ENCODE peak calls at places on chromosomes 4 and X, in ten cellular contexts. One of them, this sample, is unnamed.

GRCh38 chr4:76655566-76656479 is 220.8 kb downstream of the SHROOM3 start:
- DNase-seq in activated naive CD4-positive, alpha-beta T cell: no peak
- DNase-seq in WTC11: no peak
- DNase-seq in tibial artery: no peak
- DNase-seq in GM03348: no peak
- DNase-seq in stomach: no peak
- DNase-seq in heart right ventricle: no peak
- DNase-seq in activated CD4-positive, alpha-beta T cell treated with anti-CD3 and anti-CD28 coated beads, Interleukin-2, amount 50 U/mL, for 1 hour: no peak
- DNase-seq in OCI-M1: no peak
- DNase-seq in left cardiac atrium: no peak
- DNase-seq in this sample: no peak

GRCh38 chr4:185209031-185209851 is at the start of gene SNX25:
- DNase-seq in activated naive CD4-positive, alpha-beta T cell: peak; percentile 59
- DNase-seq in WTC11: peak; percentile 87
- DNase-seq in tibial artery: peak; percentile 77
- DNase-seq in GM03348: peak; percentile 90
- DNase-seq in stomach: peak; percentile 89
- DNase-seq in heart right ventricle: peak; percentile 90
- DNase-seq in activated CD4-positive, alpha-beta T cell treated with anti-CD3 and anti-CD28 coated beads, Interleukin-2, amount 50 U/mL, for 1 hour: peak; percentile 81
- DNase-seq in OCI-M1: peak; percentile 88
- DNase-seq in left cardiac atrium: peak; percentile 92
- DNase-seq in this sample: peak; percentile 86

GRCh38 chr4:93187892-93188291 is 640.7 kb upstream of the ATOH1 start:
- DNase-seq in activated naive CD4-positive, alpha-beta T cell: no peak
- DNase-seq in WTC11: no peak
- DNase-seq in tibial artery: no peak
- DNase-seq in GM03348: no peak
- DNase-seq in stomach: no peak
- DNase-seq in heart right ventricle: no peak
- DNase-seq in activated CD4-positive, alpha-beta T cell treated with anti-CD3 and anti-CD28 coated beads, Interleukin-2, amount 50 U/mL, for 1 hour: no peak
- DNase-seq in OCI-M1: no peak
- DNase-seq in left cardiac atrium: no peak
- DNase-seq in this sample: no peak

GRCh38 chrX:12013220-12013619 is 125.1 kb upstream of the FRMPD4 start:
- DNase-seq in activated naive CD4-positive, alpha-beta T cell: no peak
- DNase-seq in WTC11: no peak
- DNase-seq in tibial artery: no peak
- DNase-seq in GM03348: peak; percentile 7
- DNase-seq in stomach: no peak
- DNase-seq in heart right ventricle: no peak
- DNase-seq in activated CD4-positive, alpha-beta T cell treated with anti-CD3 and anti-CD28 coated beads, Interleukin-2, amount 50 U/mL, for 1 hour: no peak
- DNase-seq in OCI-M1: no peak
- DNase-seq in left cardiac atrium: no peak
- DNase-seq in this sample: no peak

GRCh38 chrX:134936542-134936941 is 54.2 kb upstream of the SMIM10 start:
- DNase-seq in activated naive CD4-positive, alpha-beta T cell: no peak
- DNase-seq in WTC11: no peak
- DNase-seq in tibial artery: no peak
- DNase-seq in GM03348: peak; percentile 42
- DNase-seq in stomach: no peak
- DNase-seq in heart right ventricle: no peak
- DNase-seq in activated CD4-positive, alpha-beta T cell treated with anti-CD3 and anti-CD28 coated beads, Interleukin-2, amount 50 U/mL, for 1 hour: no peak
- DNase-seq in OCI-M1: no peak
- DNase-seq in left cardiac atrium: no peak
- DNase-seq in this sample: no peak

GRCh38 chr4:81472249-81473085 is 760 bp upstream of the RASGEF1B start:
- DNase-seq in activated naive CD4-positive, alpha-beta T cell: no peak
- DNase-seq in WTC11: peak; percentile 21
- DNase-seq in tibial artery: peak; percentile 43
- DNase-seq in GM03348: peak; percentile 41
- DNase-seq in stomach: peak; percentile 35
- DNase-seq in heart right ventricle: no peak
- DNase-seq in activated CD4-positive, alpha-beta T cell treated with anti-CD3 and anti-CD28 coated beads, Interleukin-2, amount 50 U/mL, for 1 hour: peak; percentile 53
- DNase-seq in OCI-M1: peak; percentile 87
- DNase-seq in left cardiac atrium: peak; percentile 36
- DNase-seq in this sample: no peak

GRCh38 chr4:113293043-113293560 is 243.6 kb downstream of the ANK2 start:
- DNase-seq in activated naive CD4-positive, alpha-beta T cell: no peak
- DNase-seq in WTC11: no peak
- DNase-seq in tibial artery: no peak
- DNase-seq in GM03348: peak; percentile 62
- DNase-seq in stomach: no peak
- DNase-seq in heart right ventricle: no peak
- DNase-seq in activated CD4-positive, alpha-beta T cell treated with anti-CD3 and anti-CD28 coated beads, Interleukin-2, amount 50 U/mL, for 1 hour: no peak
- DNase-seq in OCI-M1: no peak
- DNase-seq in left cardiac atrium: peak; percentile 21
- DNase-seq in this sample: peak; percentile 63

GRCh38 chr4:66430856-66431255 is 760.6 kb upstream of the EPHA5 start:
- DNase-seq in activated naive CD4-positive, alpha-beta T cell: no peak
- DNase-seq in WTC11: no peak
- DNase-seq in tibial artery: no peak
- DNase-seq in GM03348: peak; percentile 7
- DNase-seq in stomach: no peak
- DNase-seq in heart right ventricle: no peak
- DNase-seq in activated CD4-positive, alpha-beta T cell treated with anti-CD3 and anti-CD28 coated beads, Interleukin-2, amount 50 U/mL, for 1 hour: no peak
- DNase-seq in OCI-M1: peak; percentile 57
- DNase-seq in left cardiac atrium: no peak
- DNase-seq in this sample: no peak

GRCh38 chrX:18617351-18617750 is 54.6 kb downstream of the RS1 start:
- DNase-seq in activated naive CD4-positive, alpha-beta T cell: no peak
- DNase-seq in WTC11: no peak
- DNase-seq in tibial artery: no peak
- DNase-seq in GM03348: peak; percentile 32
- DNase-seq in stomach: no peak
- DNase-seq in heart right ventricle: no peak
- DNase-seq in activated CD4-positive, alpha-beta T cell treated with anti-CD3 and anti-CD28 coated beads, Interleukin-2, amount 50 U/mL, for 1 hour: no peak
- DNase-seq in OCI-M1: no peak
- DNase-seq in left cardiac atrium: no peak
- DNase-seq in this sample: no peak

GRCh38 chr4:82774711-82775171 is 23.9 kb downstream of the SCD5 start:
- DNase-seq in activated naive CD4-positive, alpha-beta T cell: no peak
- DNase-seq in WTC11: no peak
- DNase-seq in tibial artery: no peak
- DNase-seq in GM03348: peak; percentile 69
- DNase-seq in stomach: no peak
- DNase-seq in heart right ventricle: no peak
- DNase-seq in activated CD4-positive, alpha-beta T cell treated with anti-CD3 and anti-CD28 coated beads, Interleukin-2, amount 50 U/mL, for 1 hour: no peak
- DNase-seq in OCI-M1: no peak
- DNase-seq in left cardiac atrium: no peak
- DNase-seq in this sample: no peak

GRCh38 chr4:183838987-183839712 is 66.0 kb upstream of the STOX2 start:
- DNase-seq in activated naive CD4-positive, alpha-beta T cell: no peak
- DNase-seq in WTC11: no peak
- DNase-seq in tibial artery: no peak
- DNase-seq in GM03348: peak; percentile 21
- DNase-seq in stomach: no peak
- DNase-seq in heart right ventricle: no peak
- DNase-seq in activated CD4-positive, alpha-beta T cell treated with anti-CD3 and anti-CD28 coated beads, Interleukin-2, amount 50 U/mL, for 1 hour: no peak
- DNase-seq in OCI-M1: peak; percentile 38
- DNase-seq in left cardiac atrium: no peak
- DNase-seq in this sample: peak; percentile 51

GRCh38 chr4:113147498-113148231 is 98.2 kb downstream of the ANK2 start:
- DNase-seq in activated naive CD4-positive, alpha-beta T cell: no peak
- DNase-seq in WTC11: no peak
- DNase-seq in tibial artery: no peak
- DNase-seq in GM03348: no peak
- DNase-seq in stomach: no peak
- DNase-seq in heart right ventricle: no peak
- DNase-seq in activated CD4-positive, alpha-beta T cell treated with anti-CD3 and anti-CD28 coated beads, Interleukin-2, amount 50 U/mL, for 1 hour: no peak
- DNase-seq in OCI-M1: peak; percentile 71
- DNase-seq in left cardiac atrium: no peak
- DNase-seq in this sample: no peak

GRCh38 chrX:100999451-100999850 is 29.9 kb downstream of the ARL13A start:
- DNase-seq in activated naive CD4-positive, alpha-beta T cell: no peak
- DNase-seq in WTC11: no peak
- DNase-seq in tibial artery: no peak
- DNase-seq in GM03348: no peak
- DNase-seq in stomach: no peak
- DNase-seq in heart right ventricle: no peak
- DNase-seq in activated CD4-positive, alpha-beta T cell treated with anti-CD3 and anti-CD28 coated beads, Interleukin-2, amount 50 U/mL, for 1 hour: no peak
- DNase-seq in OCI-M1: no peak
- DNase-seq in left cardiac atrium: no peak
- DNase-seq in this sample: no peak

GRCh38 chr4:88138561-88138960 is 19.9 kb downstream of the ABCG2 start:
- DNase-seq in activated naive CD4-positive, alpha-beta T cell: no peak
- DNase-seq in WTC11: no peak
- DNase-seq in tibial artery: no peak
- DNase-seq in GM03348: peak; percentile 57
- DNase-seq in stomach: no peak
- DNase-seq in heart right ventricle: no peak
- DNase-seq in activated CD4-positive, alpha-beta T cell treated with anti-CD3 and anti-CD28 coated beads, Interleukin-2, amount 50 U/mL, for 1 hour: no peak
- DNase-seq in OCI-M1: no peak
- DNase-seq in left cardiac atrium: no peak
- DNase-seq in this sample: no peak

GRCh38 chr4:119284876-119285611 is 36.9 kb downstream of the FABP2 start:
- DNase-seq in activated naive CD4-positive, alpha-beta T cell: no peak
- DNase-seq in WTC11: no peak
- DNase-seq in tibial artery: no peak
- DNase-seq in GM03348: no peak
- DNase-seq in stomach: no peak
- DNase-seq in heart right ventricle: no peak
- DNase-seq in activated CD4-positive, alpha-beta T cell treated with anti-CD3 and anti-CD28 coated beads, Interleukin-2, amount 50 U/mL, for 1 hour: no peak
- DNase-seq in OCI-M1: no peak
- DNase-seq in left cardiac atrium: no peak
- DNase-seq in this sample: no peak

GRCh38 chrX:153457136-153457825 is 11.4 kb upstream of the TREX2 start:
- DNase-seq in activated naive CD4-positive, alpha-beta T cell: no peak
- DNase-seq in WTC11: no peak
- DNase-seq in tibial artery: no peak
- DNase-seq in GM03348: no peak
- DNase-seq in stomach: no peak
- DNase-seq in heart right ventricle: no peak
- DNase-seq in activated CD4-positive, alpha-beta T cell treated with anti-CD3 and anti-CD28 coated beads, Interleukin-2, amount 50 U/mL, for 1 hour: no peak
- DNase-seq in OCI-M1: no peak
- DNase-seq in left cardiac atrium: peak; percentile 5
- DNase-seq in this sample: no peak

GRCh38 chr4:15753786-15754185 is 24.3 kb upstream of the CD38 start:
- DNase-seq in activated naive CD4-positive, alpha-beta T cell: no peak
- DNase-seq in WTC11: no peak
- DNase-seq in tibial artery: no peak
- DNase-seq in GM03348: no peak
- DNase-seq in stomach: no peak
- DNase-seq in heart right ventricle: peak; percentile 81
- DNase-seq in activated CD4-positive, alpha-beta T cell treated with anti-CD3 and anti-CD28 coated beads, Interleukin-2, amount 50 U/mL, for 1 hour: no peak
- DNase-seq in OCI-M1: no peak
- DNase-seq in left cardiac atrium: peak; percentile 72
- DNase-seq in this sample: no peak

GRCh38 chr4:183612329-183613250 is 46.4 kb downstream of the RWDD4 start:
- DNase-seq in activated naive CD4-positive, alpha-beta T cell: no peak
- DNase-seq in WTC11: no peak
- DNase-seq in tibial artery: no peak
- DNase-seq in GM03348: no peak
- DNase-seq in stomach: no peak
- DNase-seq in heart right ventricle: no peak
- DNase-seq in activated CD4-positive, alpha-beta T cell treated with anti-CD3 and anti-CD28 coated beads, Interleukin-2, amount 50 U/mL, for 1 hour: no peak
- DNase-seq in OCI-M1: no peak
- DNase-seq in left cardiac atrium: no peak
- DNase-seq in this sample: no peak

GRCh38 chr4:174358823-174359222 is 75.1 kb downstream of the CEP44 start:
- DNase-seq in activated naive CD4-positive, alpha-beta T cell: no peak
- DNase-seq in WTC11: no peak
- DNase-seq in tibial artery: no peak
- DNase-seq in GM03348: peak; percentile 44
- DNase-seq in stomach: no peak
- DNase-seq in heart right ventricle: no peak
- DNase-seq in activated CD4-positive, alpha-beta T cell treated with anti-CD3 and anti-CD28 coated beads, Interleukin-2, amount 50 U/mL, for 1 hour: no peak
- DNase-seq in OCI-M1: peak; percentile 35
- DNase-seq in left cardiac atrium: no peak
- DNase-seq in this sample: no peak

GRCh38 chrX:46582325-46582724 is 8.8 kb downstream of the CHST7 start:
- DNase-seq in activated naive CD4-positive, alpha-beta T cell: no peak
- DNase-seq in WTC11: no peak
- DNase-seq in tibial artery: no peak
- DNase-seq in GM03348: peak; percentile 39
- DNase-seq in stomach: no peak
- DNase-seq in heart right ventricle: no peak
- DNase-seq in activated CD4-positive, alpha-beta T cell treated with anti-CD3 and anti-CD28 coated beads, Interleukin-2, amount 50 U/mL, for 1 hour: no peak
- DNase-seq in OCI-M1: no peak
- DNase-seq in left cardiac atrium: no peak
- DNase-seq in this sample: no peak

GRCh38 chrX:100973411-100973810 is 3.9 kb downstream of the ARL13A start:
- DNase-seq in activated naive CD4-positive, alpha-beta T cell: no peak
- DNase-seq in WTC11: no peak
- DNase-seq in tibial artery: no peak
- DNase-seq in GM03348: no peak
- DNase-seq in stomach: no peak
- DNase-seq in heart right ventricle: no peak
- DNase-seq in activated CD4-positive, alpha-beta T cell treated with anti-CD3 and anti-CD28 coated beads, Interleukin-2, amount 50 U/mL, for 1 hour: no peak
- DNase-seq in OCI-M1: no peak
- DNase-seq in left cardiac atrium: no peak
- DNase-seq in this sample: no peak

GRCh38 chrX:131762802-131763234 is 218.9 kb downstream of the OR13H1 start:
- DNase-seq in activated naive CD4-positive, alpha-beta T cell: no peak
- DNase-seq in WTC11: no peak
- DNase-seq in tibial artery: no peak
- DNase-seq in GM03348: peak; percentile 10
- DNase-seq in stomach: peak; percentile 48
- DNase-seq in heart right ventricle: no peak
- DNase-seq in activated CD4-positive, alpha-beta T cell treated with anti-CD3 and anti-CD28 coated beads, Interleukin-2, amount 50 U/mL, for 1 hour: no peak
- DNase-seq in OCI-M1: no peak
- DNase-seq in left cardiac atrium: peak; percentile 39
- DNase-seq in this sample: peak; percentile 13

GRCh38 chrX:152220612-152221011 is 82.2 kb upstream of the MAGEA10 start:
- DNase-seq in activated naive CD4-positive, alpha-beta T cell: no peak
- DNase-seq in WTC11: no peak
- DNase-seq in tibial artery: no peak
- DNase-seq in GM03348: no peak
- DNase-seq in stomach: no peak
- DNase-seq in heart right ventricle: no peak
- DNase-seq in activated CD4-positive, alpha-beta T cell treated with anti-CD3 and anti-CD28 coated beads, Interleukin-2, amount 50 U/mL, for 1 hour: no peak
- DNase-seq in OCI-M1: peak; percentile 5
- DNase-seq in left cardiac atrium: no peak
- DNase-seq in this sample: no peak

GRCh38 chr4:29632199-29632598 is 1088.0 kb upstream of the PCDH7 start:
- DNase-seq in activated naive CD4-positive, alpha-beta T cell: no peak
- DNase-seq in WTC11: no peak
- DNase-seq in tibial artery: no peak
- DNase-seq in GM03348: no peak
- DNase-seq in stomach: no peak
- DNase-seq in heart right ventricle: no peak
- DNase-seq in activated CD4-positive, alpha-beta T cell treated with anti-CD3 and anti-CD28 coated beads, Interleukin-2, amount 50 U/mL, for 1 hour: no peak
- DNase-seq in OCI-M1: no peak
- DNase-seq in left cardiac atrium: no peak
- DNase-seq in this sample: no peak

GRCh38 chr4:14771091-14771490 is 231.2 kb upstream of the CPEB2 start:
- DNase-seq in activated naive CD4-positive, alpha-beta T cell: no peak
- DNase-seq in WTC11: no peak
- DNase-seq in tibial artery: no peak
- DNase-seq in GM03348: no peak
- DNase-seq in stomach: no peak
- DNase-seq in heart right ventricle: no peak
- DNase-seq in activated CD4-positive, alpha-beta T cell treated with anti-CD3 and anti-CD28 coated beads, Interleukin-2, amount 50 U/mL, for 1 hour: no peak
- DNase-seq in OCI-M1: no peak
- DNase-seq in left cardiac atrium: no peak
- DNase-seq in this sample: peak; percentile 5

GRCh38 chr4:16217300-16218051 is 8.8 kb downstream of the TAPT1 start:
- DNase-seq in activated naive CD4-positive, alpha-beta T cell: no peak
- DNase-seq in WTC11: no peak
- DNase-seq in tibial artery: no peak
- DNase-seq in GM03348: no peak
- DNase-seq in stomach: no peak
- DNase-seq in heart right ventricle: no peak
- DNase-seq in activated CD4-positive, alpha-beta T cell treated with anti-CD3 and anti-CD28 coated beads, Interleukin-2, amount 50 U/mL, for 1 hour: no peak
- DNase-seq in OCI-M1: peak; percentile 31
- DNase-seq in left cardiac atrium: no peak
- DNase-seq in this sample: no peak

GRCh38 chr4:25177147-25177546 is 16.9 kb upstream of the SEPSECS start:
- DNase-seq in activated naive CD4-positive, alpha-beta T cell: no peak
- DNase-seq in WTC11: no peak
- DNase-seq in tibial artery: no peak
- DNase-seq in GM03348: no peak
- DNase-seq in stomach: no peak
- DNase-seq in heart right ventricle: no peak
- DNase-seq in activated CD4-positive, alpha-beta T cell treated with anti-CD3 and anti-CD28 coated beads, Interleukin-2, amount 50 U/mL, for 1 hour: no peak
- DNase-seq in OCI-M1: no peak
- DNase-seq in left cardiac atrium: no peak
- DNase-seq in this sample: no peak

GRCh38 chr4:44237643-44238042 is 211.0 kb downstream of the KCTD8 start:
- DNase-seq in activated naive CD4-positive, alpha-beta T cell: no peak
- DNase-seq in WTC11: no peak
- DNase-seq in tibial artery: no peak
- DNase-seq in GM03348: no peak
- DNase-seq in stomach: no peak
- DNase-seq in heart right ventricle: no peak
- DNase-seq in activated CD4-positive, alpha-beta T cell treated with anti-CD3 and anti-CD28 coated beads, Interleukin-2, amount 50 U/mL, for 1 hour: no peak
- DNase-seq in OCI-M1: no peak
- DNase-seq in left cardiac atrium: no peak
- DNase-seq in this sample: no peak

This sample was measured in globus pallidus.